ENCODE peak calls at places on chromosomes 13 and 19, in eight cellular contexts. F, B, C, V, U, R, J and O are unnamed samples.

GRCh38 chr19:49507803-49508494 is 4.5 kb upstream of the FCGRT start:
- DNase-seq in V (peak; percentile 1), U (no peak), F (no peak), R (no peak), C (no peak), B (no peak), J (no peak), O (no peak)

GRCh38 chr19:35755550-35756371 is 1.1 kb downstream of the HSPB6 start:
- DNase-seq in V (peak; percentile 47), C (no peak), R (peak; percentile 20), U (peak; percentile 90), F (peak; percentile 76), J (peak; percentile 36), B (peak; percentile 53), O (no peak)

GRCh38 chr13:69458013-69458412 is 649.6 kb upstream of the ATXN8OS start:
- DNase-seq in B (no peak), F (no peak), C (no peak), J (no peak), U (no peak), V (no peak), R (no peak), O (no peak)

GRCh38 chr13:46354143-46355087 is 32.6 kb downstream of the RUBCNL start:
- DNase-seq in F (peak; percentile 96), R (no peak), J (no peak), B (no peak), V (no peak), C (no peak), U (no peak), O (peak; percentile 17)

GRCh38 chr13:30696278-30697176 is 38.8 kb upstream of the ALOX5AP start:
- DNase-seq in B (peak; percentile 16), J (no peak), R (no peak), C (peak; percentile 71), V (no peak), U (peak; percentile 45), F (peak; percentile 34), O (no peak)

GRCh38 chr13:61276401-61276800 is 139.2 kb downstream of the PCDH20 start:
- DNase-seq in B (no peak), J (no peak), C (no peak), U (no peak), F (no peak), R (no peak), V (no peak), O (no peak)

GRCh38 chr13:43830481-43830873 is 43.7 kb upstream of the ENOX1 start:
- DNase-seq in C (no peak), B (no peak), R (no peak), J (no peak), V (no peak), U (no peak), F (peak; percentile 93), O (no peak)

GRCh38 chr13:40445557-40445990 is 220.9 kb downstream of the FOXO1 start:
- DNase-seq in U (peak; percentile 42), J (no peak), R (peak; percentile 91), C (peak; percentile 55), V (no peak), B (no peak), F (no peak), O (no peak)

GRCh38 chr19:12933287-12934072 is at the start of gene FARSA:
- DNase-seq in J (peak; percentile 74), B (peak; percentile 88), V (peak; percentile 94), R (peak; percentile 93), U (peak; percentile 94), F (peak; percentile 87), C (peak; percentile 94), O (peak; percentile 74)

GRCh38 chr19:12784871-12785430 is 6.3 kb upstream of the JUNB start:
- DNase-seq in C (no peak), R (no peak), B (no peak), F (peak; percentile 46), J (no peak), V (no peak), U (no peak), O (peak; percentile 3)

GRCh38 chr13:20713751-20714150 is 10.3 kb downstream of the IL17D start:
- DNase-seq in C (no peak), B (no peak), V (no peak), J (no peak), R (no peak), U (no peak), F (peak; percentile 74), O (no peak)

GRCh38 chr19:48881741-48882657 is 9.8 kb downstream of the PPP1R15A start:
- DNase-seq in R (no peak), C (no peak), V (peak; percentile 74), U (no peak), B (no peak), J (no peak), F (no peak), O (no peak)

GRCh38 chr19:12187625-12188024 is 24.7 kb downstream of the ZNF136 start:
- DNase-seq in J (no peak), B (no peak), R (no peak), F (no peak), C (no peak), U (no peak), V (no peak), O (no peak)

GRCh38 chr19:27966390-27966816 is 1246.5 kb downstream of the UQCRFS1 start:
- DNase-seq in F (peak; percentile 21), R (no peak), J (no peak), U (no peak), V (peak; percentile 19), C (no peak), B (no peak), O (no peak)

GRCh38 chr19:17796013-17796837 is 1.3 kb downstream of the B3GNT3 start:
- DNase-seq in B (no peak), C (no peak), V (peak; percentile 1), J (no peak), U (no peak), R (no peak), F (no peak), O (peak; percentile 67)

GRCh38 chr19:19447536-19448237 is 42.2 kb downstream of the GATAD2A start:
- DNase-seq in J (no peak), U (no peak), V (no peak), B (no peak), F (peak; percentile 39), C (no peak), R (no peak), O (no peak)

GRCh38 chr19:14475251-14476073 is at the start of gene PTGER1:
- DNase-seq in B (peak; percentile 55), J (no peak), V (peak; percentile 69), C (no peak), U (no peak), F (no peak), R (peak; percentile 38), O (no peak)

GRCh38 chr19:7731218-7731595 is 703 bp downstream of the CLEC4G start:
- DNase-seq in F (no peak), J (no peak), V (no peak), C (no peak), R (no peak), U (no peak), B (no peak), O (no peak)

GRCh38 chr19:9323557-9323918 is 441 bp upstream of the ZNF559 start:
- DNase-seq in C (peak; percentile 67), F (peak; percentile 85), B (no peak), J (no peak), U (peak; percentile 67), V (no peak), R (peak; percentile 31), O (peak; percentile 34)

GRCh38 chr13:108572782-108573211 is 56.6 kb upstream of the MYO16 start:
- DNase-seq in R (no peak), C (no peak), F (no peak), B (no peak), U (no peak), V (no peak), J (no peak), O (no peak)

GRCh38 chr13:23443878-23444277 is 10.4 kb upstream of the SACS start:
- DNase-seq in V (no peak), J (no peak), F (no peak), C (no peak), U (no peak), R (no peak), B (no peak), O (no peak)
- TF ChIP-seq CTCF in V (no peak), J (no peak), F (no peak), C (no peak), U (no peak), R (no peak), B (no peak), O (no peak)

GRCh38 chr13:77846173-77846572 is 72.5 kb downstream of the EDNRB start:
- DNase-seq in B (no peak), V (no peak), R (peak; percentile 5), U (no peak), F (no peak), C (no peak), J (no peak), O (no peak)
- TF ChIP-seq CTCF in B (no peak), V (no peak), R (no peak), U (no peak), F (no peak), C (no peak), J (no peak), O (no peak)

DNA sequence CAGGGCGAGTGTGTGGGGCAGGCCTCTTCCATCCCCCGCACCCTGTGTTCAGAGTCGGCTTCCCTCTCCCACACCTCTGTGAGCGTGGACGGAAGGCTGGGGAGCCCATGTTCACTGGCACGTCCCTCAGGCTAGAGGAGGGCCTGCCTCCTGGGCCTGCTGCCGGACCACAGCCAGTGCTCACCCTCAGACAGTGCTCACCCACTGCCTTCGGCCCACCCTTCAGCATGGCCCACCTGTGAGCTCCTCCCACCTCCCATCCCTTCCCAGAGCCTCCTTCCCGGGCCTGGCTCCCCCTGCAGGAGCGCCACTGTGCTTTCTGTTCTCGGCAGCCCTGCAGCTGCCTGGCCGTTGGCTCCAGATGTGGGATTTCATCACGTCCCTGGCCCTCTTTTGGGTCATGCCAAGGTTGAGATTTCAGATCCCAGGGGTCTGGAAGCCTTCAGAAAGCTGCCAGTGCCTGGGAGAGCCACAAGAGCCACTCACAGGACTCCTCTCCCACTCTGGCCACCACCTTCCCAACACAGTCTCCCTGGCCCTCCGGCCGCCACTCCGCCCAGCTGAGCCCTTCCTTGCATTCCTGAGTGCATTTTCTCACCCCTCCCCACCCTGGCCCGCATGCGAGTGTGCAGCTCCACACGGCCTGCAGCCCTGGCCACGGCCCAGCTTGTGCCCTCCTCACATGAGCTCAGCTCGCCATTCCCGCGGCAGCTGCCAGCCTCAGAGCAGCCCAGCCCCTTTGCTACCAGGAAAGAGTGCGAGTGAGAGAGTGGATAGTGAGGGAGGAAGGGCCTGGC is 25.3 kb downstream of the CAPN12 start:
- DNase-seq in F (peak; percentile 76), C (peak; percentile 67), J (no peak), R (no peak), U (peak; percentile 75), B (no peak), V (peak; percentile 44), O (peak; percentile 77)
- TF ChIP-seq CTCF in F (peak; percentile 49), C (peak; percentile 19), J (no peak), R (peak; percentile 8), U (peak; percentile 59), B (peak; percentile 9), V (peak; percentile 48), O (peak; percentile 16)

DNA sequence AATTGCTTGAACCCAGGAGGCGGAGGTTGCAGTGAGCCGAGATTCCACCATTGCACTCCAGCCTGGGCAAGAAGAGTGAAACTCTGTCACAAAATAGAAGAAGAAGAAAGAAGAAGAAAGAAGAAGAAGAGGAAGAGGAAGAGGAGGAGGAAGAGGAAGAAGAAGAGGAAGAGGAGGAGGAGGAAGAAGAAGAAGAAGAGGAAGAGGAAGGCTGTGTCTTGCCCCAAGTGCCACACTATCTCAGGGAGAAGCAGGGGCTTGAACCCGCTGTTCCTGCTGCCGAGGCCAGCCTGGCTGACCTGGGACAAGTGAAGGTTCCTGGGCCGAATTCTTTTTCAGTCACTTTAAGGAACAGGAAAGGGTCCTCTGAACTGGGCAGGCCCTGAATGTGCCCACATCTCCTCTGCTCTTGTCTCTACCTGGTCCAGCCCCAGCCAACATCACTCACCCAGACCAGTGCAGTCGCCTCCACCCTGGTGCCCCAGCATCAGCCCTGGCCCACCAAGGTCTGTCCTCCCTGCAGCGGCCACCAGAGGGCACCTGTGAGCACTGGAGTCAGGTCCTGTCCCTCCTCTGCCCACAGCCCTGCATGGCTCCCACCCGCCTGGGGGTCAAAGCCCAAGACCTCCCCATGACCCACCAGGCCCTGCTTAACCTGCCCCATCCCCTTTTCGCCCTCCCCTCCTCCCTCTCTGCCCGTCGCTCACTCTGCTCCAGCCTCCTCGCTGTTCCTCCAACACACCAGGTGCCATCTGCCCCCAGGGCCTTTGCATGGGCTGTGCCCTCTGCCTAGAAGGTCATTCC is 20.0 kb downstream of the TICAM1 start:
- DNase-seq in C (peak; percentile 89), V (peak; percentile 72), R (peak; percentile 84), U (peak; percentile 85), B (peak; percentile 92), F (peak; percentile 49), J (peak; percentile 97), O (peak; percentile 89)
- TF ChIP-seq CTCF in C (peak; percentile 94), V (peak; percentile 77), R (peak; percentile 97), U (peak; percentile 94), B (peak; percentile 72), F (peak; percentile 81), J (no peak), O (peak; percentile 71)